ENCODE peak calls at places on chromosomes 16 and 17, in ten cellular contexts. One of them, this sample, is unnamed.

GRCh38 chr17:41544497-41544896 is 16.4 kb upstream of the KRT19 start:
- DNase-seq in body of pancreas: no peak
- DNase-seq in neural progenitor cell: peak
- DNase-seq in mucosa of descending colon: no peak
- DNase-seq in HL-60: no peak
- DNase-seq in astrocyte of the spinal cord: no peak
- DNase-seq in hepatocyte: peak
- DNase-seq in upper lobe of right lung: no peak
- DNase-seq in AG04449: no peak
- DNase-seq in PC-3: no peak
- DNase-seq in this sample: no peak

GRCh38 chr17:6669479-6670212 is 18.1 kb downstream of the C17orf100 start:
- DNase-seq in body of pancreas: no peak
- DNase-seq in neural progenitor cell: no peak
- DNase-seq in mucosa of descending colon: no peak
- DNase-seq in HL-60: no peak
- DNase-seq in astrocyte of the spinal cord: no peak
- DNase-seq in hepatocyte: no peak
- DNase-seq in upper lobe of right lung: no peak
- DNase-seq in AG04449: no peak
- DNase-seq in PC-3: peak
- DNase-seq in this sample: no peak

GRCh38 chr16:84088695-84089395 is 27.9 kb downstream of the MBTPS1 start:
- DNase-seq in body of pancreas: no peak
- DNase-seq in neural progenitor cell: no peak
- DNase-seq in mucosa of descending colon: peak
- DNase-seq in HL-60: peak
- DNase-seq in astrocyte of the spinal cord: no peak
- DNase-seq in hepatocyte: no peak
- DNase-seq in upper lobe of right lung: no peak
- DNase-seq in AG04449: no peak
- DNase-seq in PC-3: peak
- DNase-seq in this sample: peak

GRCh38 chr16:56691885-56692284 is 9.6 kb downstream of the MT1X start:
- DNase-seq in body of pancreas: peak
- DNase-seq in neural progenitor cell: no peak
- DNase-seq in mucosa of descending colon: no peak
- DNase-seq in HL-60: no peak
- DNase-seq in astrocyte of the spinal cord: no peak
- DNase-seq in hepatocyte: peak
- DNase-seq in upper lobe of right lung: peak
- DNase-seq in AG04449: no peak
- DNase-seq in PC-3: peak
- DNase-seq in this sample: no peak

GRCh38 chr16:85649411-85649977 is 36.4 kb downstream of the GSE1 start:
- DNase-seq in body of pancreas: no peak
- DNase-seq in neural progenitor cell: no peak
- DNase-seq in mucosa of descending colon: no peak
- DNase-seq in HL-60: no peak
- DNase-seq in astrocyte of the spinal cord: no peak
- DNase-seq in hepatocyte: no peak
- DNase-seq in upper lobe of right lung: no peak
- DNase-seq in AG04449: no peak
- DNase-seq in PC-3: no peak
- DNase-seq in this sample: no peak

GRCh38 chr17:35763767-35764122 is 3.1 kb downstream of the C17orf50 start:
- DNase-seq in body of pancreas: no peak
- DNase-seq in neural progenitor cell: no peak
- DNase-seq in mucosa of descending colon: no peak
- DNase-seq in HL-60: no peak
- DNase-seq in astrocyte of the spinal cord: no peak
- DNase-seq in hepatocyte: no peak
- DNase-seq in upper lobe of right lung: no peak
- DNase-seq in AG04449: no peak
- DNase-seq in PC-3: no peak
- DNase-seq in this sample: no peak

GRCh38 chr16:88013091-88013609 is 61.9 kb downstream of the BANP start:
- DNase-seq in body of pancreas: no peak
- DNase-seq in neural progenitor cell: no peak
- DNase-seq in mucosa of descending colon: peak
- DNase-seq in HL-60: no peak
- DNase-seq in astrocyte of the spinal cord: peak
- DNase-seq in hepatocyte: no peak
- DNase-seq in upper lobe of right lung: no peak
- DNase-seq in AG04449: no peak
- DNase-seq in PC-3: no peak
- DNase-seq in this sample: no peak

GRCh38 chr17:4492762-4493561 is 5.7 kb upstream of the SPNS2 start:
- DNase-seq in body of pancreas: no peak
- DNase-seq in neural progenitor cell: peak
- DNase-seq in mucosa of descending colon: peak
- DNase-seq in HL-60: peak
- DNase-seq in astrocyte of the spinal cord: no peak
- DNase-seq in hepatocyte: peak
- DNase-seq in upper lobe of right lung: no peak
- DNase-seq in AG04449: no peak
- DNase-seq in PC-3: peak
- DNase-seq in this sample: no peak

GRCh38 chr17:22138861-22139469 is 446.6 kb downstream of the KCNJ18 start:
- DNase-seq in body of pancreas: no peak
- DNase-seq in neural progenitor cell: no peak
- DNase-seq in mucosa of descending colon: no peak
- DNase-seq in HL-60: no peak
- DNase-seq in astrocyte of the spinal cord: no peak
- DNase-seq in hepatocyte: no peak
- DNase-seq in upper lobe of right lung: no peak
- DNase-seq in AG04449: no peak
- DNase-seq in PC-3: peak
- DNase-seq in this sample: no peak

DNA sequence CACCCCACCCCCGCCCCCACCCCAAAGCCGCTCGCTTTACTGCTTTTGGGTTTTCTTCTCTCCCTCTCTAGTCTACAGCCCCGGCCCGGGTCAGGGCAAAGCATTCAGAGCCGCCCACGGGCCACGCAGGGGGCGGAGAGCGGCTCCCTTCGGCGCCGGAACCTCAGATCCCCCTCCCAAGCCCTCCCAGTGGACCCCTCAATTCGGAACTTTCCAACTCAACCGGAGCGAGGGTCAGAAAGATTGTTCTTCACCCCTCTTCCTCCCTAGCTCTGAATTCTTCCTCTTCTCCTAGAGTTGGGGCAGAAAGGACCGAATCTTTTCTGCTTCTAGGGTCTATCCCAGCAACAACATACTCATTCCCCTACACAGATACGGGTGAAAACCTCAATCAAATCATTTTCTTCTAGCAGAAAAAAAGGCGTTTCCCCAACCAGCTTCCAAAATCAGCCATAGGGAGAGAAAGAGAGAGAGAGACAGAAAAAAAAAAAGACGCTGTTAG is 1.0 kb downstream of the HOXB2 start:
- DNase-seq in body of pancreas: no peak
- DNase-seq in neural progenitor cell: no peak
- DNase-seq in mucosa of descending colon: peak
- DNase-seq in HL-60: no peak
- DNase-seq in astrocyte of the spinal cord: no peak
- DNase-seq in hepatocyte: no peak
- DNase-seq in upper lobe of right lung: no peak
- DNase-seq in AG04449: no peak
- DNase-seq in PC-3: no peak
- DNase-seq in this sample: no peak
- H3K4me3 ChIP-seq in body of pancreas: no peak
- H3K4me3 ChIP-seq in neural progenitor cell: no peak
- H3K4me3 ChIP-seq in mucosa of descending colon: peak
- H3K4me3 ChIP-seq in HL-60: no peak
- H3K4me3 ChIP-seq in astrocyte of the spinal cord: peak
- H3K4me3 ChIP-seq in hepatocyte: peak
- H3K4me3 ChIP-seq in upper lobe of right lung: peak
- H3K4me3 ChIP-seq in AG04449: peak
- H3K4me3 ChIP-seq in PC-3: peak
- H3K4me3 ChIP-seq in this sample: peak

GRCh38 chr16:66026211-66026610 is 340.3 kb upstream of the CDH5 start:
- DNase-seq in body of pancreas: no peak
- DNase-seq in neural progenitor cell: peak
- DNase-seq in mucosa of descending colon: no peak
- DNase-seq in HL-60: no peak
- DNase-seq in astrocyte of the spinal cord: no peak
- DNase-seq in hepatocyte: peak
- DNase-seq in upper lobe of right lung: no peak
- DNase-seq in AG04449: no peak
- DNase-seq in PC-3: peak
- DNase-seq in this sample: no peak
- TF ChIP-seq CTCF in body of pancreas: no peak
- TF ChIP-seq CTCF in neural progenitor cell: peak
- TF ChIP-seq CTCF in mucosa of descending colon: no peak
- TF ChIP-seq CTCF in HL-60: no peak
- TF ChIP-seq CTCF in astrocyte of the spinal cord: peak
- TF ChIP-seq CTCF in hepatocyte: peak
- TF ChIP-seq CTCF in upper lobe of right lung: no peak
- TF ChIP-seq CTCF in AG04449: peak
- TF ChIP-seq CTCF in PC-3: peak
- TF ChIP-seq CTCF in this sample: no peak

GRCh38 chr17:79803997-79804855 is 7.3 kb upstream of the CBX8 start:
- DNase-seq in body of pancreas: no peak
- DNase-seq in neural progenitor cell: peak
- DNase-seq in mucosa of descending colon: no peak
- DNase-seq in HL-60: peak
- DNase-seq in astrocyte of the spinal cord: no peak
- DNase-seq in hepatocyte: peak
- DNase-seq in upper lobe of right lung: no peak
- DNase-seq in AG04449: no peak
- DNase-seq in PC-3: no peak
- DNase-seq in this sample: peak

GRCh38 chr17:79802039-79802735 is 5.3 kb upstream of the CBX8 start:
- DNase-seq in body of pancreas: no peak
- DNase-seq in neural progenitor cell: peak
- DNase-seq in mucosa of descending colon: no peak
- DNase-seq in HL-60: no peak
- DNase-seq in astrocyte of the spinal cord: no peak
- DNase-seq in hepatocyte: no peak
- DNase-seq in upper lobe of right lung: no peak
- DNase-seq in AG04449: no peak
- DNase-seq in PC-3: no peak
- DNase-seq in this sample: no peak

GRCh38 chr17:79802736-79803420 is 6.0 kb upstream of the CBX8 start:
- DNase-seq in body of pancreas: no peak
- DNase-seq in neural progenitor cell: peak
- DNase-seq in mucosa of descending colon: no peak
- DNase-seq in HL-60: no peak
- DNase-seq in astrocyte of the spinal cord: no peak
- DNase-seq in hepatocyte: no peak
- DNase-seq in upper lobe of right lung: no peak
- DNase-seq in AG04449: no peak
- DNase-seq in PC-3: no peak
- DNase-seq in this sample: no peak

GRCh38 chr17:79804856-79805696 is 8.2 kb upstream of the CBX8 start:
- DNase-seq in body of pancreas: no peak
- DNase-seq in neural progenitor cell: no peak
- DNase-seq in mucosa of descending colon: no peak
- DNase-seq in HL-60: no peak
- DNase-seq in astrocyte of the spinal cord: no peak
- DNase-seq in hepatocyte: no peak
- DNase-seq in upper lobe of right lung: no peak
- DNase-seq in AG04449: no peak
- DNase-seq in PC-3: no peak
- DNase-seq in this sample: no peak

DNA sequence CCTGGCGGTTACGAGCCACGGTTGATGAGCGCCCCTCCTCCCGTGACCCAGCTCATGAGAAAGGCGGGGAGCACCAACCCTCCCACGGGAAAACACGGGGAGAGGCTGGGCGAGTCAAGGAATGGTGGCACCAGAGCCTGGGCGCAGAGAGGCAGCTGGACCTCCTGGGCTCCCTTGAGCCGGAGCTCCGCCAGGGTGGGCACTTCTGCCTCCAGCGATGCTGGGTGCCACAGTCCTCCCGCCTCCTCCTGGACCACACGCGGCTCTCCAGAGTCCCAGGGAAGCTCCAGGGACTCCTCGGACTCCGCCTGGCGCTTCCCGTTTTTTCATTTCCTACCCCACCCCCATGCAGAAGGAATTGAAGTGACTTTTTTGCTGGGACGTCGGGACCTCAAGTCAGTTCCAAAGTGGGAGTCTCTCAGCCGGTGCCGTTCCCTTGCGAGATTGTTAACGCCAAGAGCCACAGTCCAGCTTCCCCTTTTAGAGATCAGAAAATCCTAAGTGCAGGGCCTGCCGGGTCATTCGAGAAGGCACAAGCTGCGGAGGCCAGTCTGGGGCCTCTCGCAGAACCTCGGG is 6.6 kb upstream of the CBX8 start:
- DNase-seq in body of pancreas: no peak
- DNase-seq in neural progenitor cell: peak
- DNase-seq in mucosa of descending colon: no peak
- DNase-seq in HL-60: peak
- DNase-seq in astrocyte of the spinal cord: no peak
- DNase-seq in hepatocyte: no peak
- DNase-seq in upper lobe of right lung: no peak
- DNase-seq in AG04449: no peak
- DNase-seq in PC-3: no peak
- DNase-seq in this sample: no peak
- H3K4me3 ChIP-seq in body of pancreas: no peak
- H3K4me3 ChIP-seq in neural progenitor cell: no peak
- H3K4me3 ChIP-seq in mucosa of descending colon: no peak
- H3K4me3 ChIP-seq in HL-60: no peak
- H3K4me3 ChIP-seq in astrocyte of the spinal cord: no peak
- H3K4me3 ChIP-seq in hepatocyte: no peak
- H3K4me3 ChIP-seq in upper lobe of right lung: no peak
- H3K4me3 ChIP-seq in AG04449: no peak
- H3K4me3 ChIP-seq in PC-3: no peak
- H3K4me3 ChIP-seq in this sample: no peak

GRCh38 chr16:73068546-73069401 is 20.8 kb upstream of the ZFHX3 start:
- DNase-seq in body of pancreas: peak
- DNase-seq in neural progenitor cell: peak
- DNase-seq in mucosa of descending colon: peak
- DNase-seq in HL-60: peak
- DNase-seq in astrocyte of the spinal cord: peak
- DNase-seq in hepatocyte: no peak
- DNase-seq in upper lobe of right lung: peak
- DNase-seq in AG04449: peak
- DNase-seq in PC-3: peak
- DNase-seq in this sample: no peak

GRCh38 chr16:73066321-73066926 is 18.5 kb upstream of the ZFHX3 start:
- DNase-seq in body of pancreas: no peak
- DNase-seq in neural progenitor cell: peak
- DNase-seq in mucosa of descending colon: no peak
- DNase-seq in HL-60: no peak
- DNase-seq in astrocyte of the spinal cord: no peak
- DNase-seq in hepatocyte: no peak
- DNase-seq in upper lobe of right lung: no peak
- DNase-seq in AG04449: no peak
- DNase-seq in PC-3: no peak
- DNase-seq in this sample: no peak

GRCh38 chr16:73065617-73066313 is 17.8 kb upstream of the ZFHX3 start:
- DNase-seq in body of pancreas: no peak
- DNase-seq in neural progenitor cell: peak
- DNase-seq in mucosa of descending colon: peak
- DNase-seq in HL-60: no peak
- DNase-seq in astrocyte of the spinal cord: no peak
- DNase-seq in hepatocyte: no peak
- DNase-seq in upper lobe of right lung: peak
- DNase-seq in AG04449: no peak
- DNase-seq in PC-3: no peak
- DNase-seq in this sample: no peak

GRCh38 chr16:73067671-73068545 is 20.0 kb upstream of the ZFHX3 start:
- DNase-seq in body of pancreas: no peak
- DNase-seq in neural progenitor cell: no peak
- DNase-seq in mucosa of descending colon: no peak
- DNase-seq in HL-60: no peak
- DNase-seq in astrocyte of the spinal cord: no peak
- DNase-seq in hepatocyte: no peak
- DNase-seq in upper lobe of right lung: no peak
- DNase-seq in AG04449: no peak
- DNase-seq in PC-3: no peak
- DNase-seq in this sample: no peak

GRCh38 chr16:73066927-73067670 is 19.2 kb upstream of the ZFHX3 start:
- DNase-seq in body of pancreas: no peak
- DNase-seq in neural progenitor cell: peak
- DNase-seq in mucosa of descending colon: no peak
- DNase-seq in HL-60: no peak
- DNase-seq in astrocyte of the spinal cord: peak
- DNase-seq in hepatocyte: peak
- DNase-seq in upper lobe of right lung: no peak
- DNase-seq in AG04449: no peak
- DNase-seq in PC-3: no peak
- DNase-seq in this sample: no peak
- TF ChIP-seq CTCF in body of pancreas: no peak
- TF ChIP-seq CTCF in neural progenitor cell: no peak
- TF ChIP-seq CTCF in mucosa of descending colon: no peak
- TF ChIP-seq CTCF in HL-60: no peak
- TF ChIP-seq CTCF in astrocyte of the spinal cord: no peak
- TF ChIP-seq CTCF in hepatocyte: no peak
- TF ChIP-seq CTCF in upper lobe of right lung: no peak
- TF ChIP-seq CTCF in AG04449: no peak
- TF ChIP-seq CTCF in PC-3: no peak
- TF ChIP-seq CTCF in this sample: no peak

This sample was measured in GM12864.